ENCODE peak calls at places on chromosomes 16 and 17, in five cellular contexts. P is lower lobe of right lung, S is tibial artery, Y is stomach, F is IMR-90. I is an unnamed sample.

GRCh38 chr17:39132192-39132600 is 19.2 kb downstream of the PLXDC1 start:
- DNase-seq in P (no peak), S (no peak), Y (no peak), F (peak; percentile 86), I (peak; percentile 73)

GRCh38 chr16:85750021-85750826 is 672 bp downstream of the C16orf74 start:
- DNase-seq in P (peak; percentile 62), S (no peak), Y (peak; percentile 36), F (peak; percentile 46), I (peak; percentile 58)

GRCh38 chr16:57614546-57615343 is 13.7 kb upstream of the ADGRG1 start:
- DNase-seq in P (no peak), S (peak; percentile 42), Y (peak; percentile 25), F (no peak), I (no peak)

GRCh38 chr16:56894331-56894917 is 29.4 kb downstream of the SLC12A3 start:
- DNase-seq in P (no peak), S (no peak), Y (no peak), F (no peak), I (no peak)

GRCh38 chr16:86095131-86095752 is 196.3 kb downstream of the IRF8 start:
- DNase-seq in P (no peak), S (peak; percentile 35), Y (no peak), F (no peak), I (no peak)

GRCh38 chr16:78704421-78704820 is 605.0 kb downstream of the WWOX start:
- DNase-seq in P (no peak), S (no peak), Y (no peak), F (no peak), I (peak; percentile 96)

GRCh38 chr17:38357488-38358123 is 6.0 kb downstream of the SOCS7 start:
- DNase-seq in P (no peak), S (no peak), Y (no peak), F (no peak), I (peak; percentile 34)

GRCh38 chr17:37844158-37844976 is 79.8 kb upstream of the TBC1D3K start:
- DNase-seq in P (peak; percentile 80), S (no peak), Y (peak; percentile 58), F (peak; percentile 58), I (peak; percentile 45)

GRCh38 chr17:50272246-50272645 is 2.0 kb upstream of the TMEM92 start:
- DNase-seq in P (no peak), S (peak; percentile 71), Y (no peak), F (no peak), I (no peak)
- H3K4me3 ChIP-seq in P (peak overlapping the region; percentile 64), S (peak overlapping the region; percentile 56), Y (peak overlapping the region; percentile 64), F (no peak overlapping the region), I (peak overlapping the region; percentile 66)

DNA sequence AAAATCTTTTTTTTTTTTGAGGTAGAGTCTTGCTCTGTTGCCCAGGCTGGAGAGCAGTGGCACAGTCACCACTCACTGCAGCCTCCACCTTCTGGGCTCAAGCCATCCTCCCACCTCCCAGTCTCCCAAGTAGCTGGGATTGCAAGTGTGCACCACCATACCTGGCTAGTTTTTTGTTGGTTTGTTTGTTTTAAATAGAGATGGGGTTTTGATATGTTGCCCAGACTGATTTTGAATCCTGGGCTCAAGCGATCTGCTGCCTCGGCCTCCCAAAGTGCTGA is 2.0 kb downstream of the LRRC37B start:
- DNase-seq in P (no peak), S (no peak), Y (no peak), F (no peak), I (no peak)
- TF ChIP-seq CTCF in P (no peak), S (no peak), Y (no peak), F (no peak), I (no peak)

GRCh38 chr17:82440991-82441627 is 9.4 kb downstream of the CYBC1 start:
- DNase-seq in P (no peak), S (no peak), Y (no peak), F (no peak), I (no peak)
- H3K4me3 ChIP-seq in P (peak overlapping the region; percentile 21), S (no peak overlapping the region), Y (no peak overlapping the region), F (no peak overlapping the region), I (no peak overlapping the region)

GRCh38 chr17:67496286-67496685 is 119.2 kb downstream of the PITPNC1 start:
- DNase-seq in P (no peak), S (no peak), Y (no peak), F (peak; percentile 30), I (peak; percentile 52)

GRCh38 chr17:67492251-67492740 is 115.2 kb downstream of the PITPNC1 start:
- DNase-seq in P (no peak), S (no peak), Y (no peak), F (no peak), I (peak; percentile 59)

GRCh38 chr17:67492824-67493490 is 115.9 kb downstream of the PITPNC1 start:
- DNase-seq in P (no peak), S (no peak), Y (no peak), F (peak; percentile 31), I (no peak)

GRCh38 chr17:67491678-67492019 is 114.6 kb downstream of the PITPNC1 start:
- DNase-seq in P (no peak), S (no peak), Y (no peak), F (no peak), I (no peak)

DNA sequence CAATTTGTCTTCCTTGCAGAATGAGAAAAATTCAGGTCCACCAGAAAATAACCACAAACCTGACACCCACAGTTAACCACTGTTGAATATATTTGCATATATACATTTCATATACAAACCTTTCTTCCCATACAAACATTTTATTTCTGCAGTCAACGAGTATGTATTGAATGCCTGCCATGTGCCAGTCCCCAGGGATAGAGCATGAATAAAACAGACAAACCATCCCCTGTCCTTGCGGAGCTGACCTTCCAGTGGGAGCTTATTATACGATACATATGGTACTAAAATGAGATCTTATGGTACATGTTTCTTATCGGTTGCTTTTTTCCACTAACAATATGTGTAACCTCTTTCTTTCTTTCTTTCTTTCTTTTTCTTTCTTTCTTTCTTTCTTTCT is 116.7 kb downstream of the PITPNC1 start:
- DNase-seq in P (no peak), S (no peak), Y (no peak), F (no peak), I (no peak)
- TF ChIP-seq CTCF in P (no peak), S (no peak), Y (no peak), F (no peak), I (no peak)

DNA sequence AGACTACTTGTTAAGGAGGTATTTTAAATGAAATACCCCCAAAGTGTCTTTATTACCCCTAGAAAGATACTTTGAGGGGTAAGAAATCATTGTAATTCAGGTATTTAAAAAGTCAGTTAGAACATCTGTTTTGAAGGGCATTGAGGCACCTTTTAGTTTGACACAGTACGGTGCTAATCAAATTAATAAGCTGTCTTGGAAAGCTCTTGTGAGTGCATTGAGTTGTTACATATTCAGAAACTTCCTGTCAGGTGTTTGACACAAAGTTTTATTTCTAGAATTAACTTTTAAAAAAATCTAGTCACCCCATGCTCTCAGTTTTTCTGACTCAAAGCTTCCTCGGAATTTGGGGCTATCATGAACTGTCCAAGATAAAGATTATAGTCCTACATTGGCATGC is 4.6 kb downstream of the RBBP6 start:
- DNase-seq in P (no peak), S (no peak), Y (no peak), F (no peak), I (no peak)
- H3K4me3 ChIP-seq in P (peak overlapping the region; percentile 85), S (peak overlapping the region; percentile 97), Y (no peak overlapping the region), F (no peak overlapping the region), I (peak overlapping the region; percentile 89)